ENCODE peak calls at places on chromosomes 12 and 14, in six cellular contexts. L is keratinocyte, M is fibroblast of lung, K is neural progenitor cell, N is DND-41, Z is astrocyte. E is an unnamed sample.

GRCh38 chr14:77153802-77154201 is 12.2 kb upstream of the ZDHHC22 start:
- DNase-seq in N (no peak), M (no peak), K (no peak), Z (no peak), L (no peak), E (no peak)

GRCh38 chr12:100741084-100741711 is 53.4 kb upstream of the ANO4 start:
- DNase-seq in Z (no peak), L (no peak), N (no peak), M (peak; percentile 47), K (peak; percentile 36), E (peak; percentile 44)

GRCh38 chr14:75539562-75540478 is 17.6 kb downstream of the BATF start:
- DNase-seq in L (no peak), N (no peak), M (no peak), Z (no peak), K (no peak), E (no peak)

GRCh38 chr12:85277900-85278597 is 2.0 kb upstream of the ALX1 start:
- DNase-seq in Z (no peak), M (no peak), L (no peak), N (no peak), K (peak; percentile 35), E (no peak)

GRCh38 chr14:75781096-75781495 is 120.0 kb downstream of the TTLL5 start:
- DNase-seq in L (no peak), M (no peak), K (no peak), Z (no peak), N (no peak), E (no peak)

GRCh38 chr12:51428256-51428655 is 3.6 kb downstream of the SLC4A8 start:
- DNase-seq in L (no peak), K (no peak), N (no peak), M (no peak), Z (no peak), E (no peak)

GRCh38 chr14:99537399-99537798 is 56.2 kb downstream of the CCNK start:
- DNase-seq in N (no peak), K (peak; percentile 43), M (peak; percentile 78), L (no peak), Z (peak; percentile 85), E (no peak)

GRCh38 chr14:65879218-65880009 is 466.9 kb downstream of the FUT8 start:
- DNase-seq in L (peak; percentile 1), Z (peak; percentile 64), K (no peak), N (no peak), M (peak; percentile 6), E (no peak)

GRCh38 chr12:60059180-60059579 is 463.4 kb downstream of the SLC16A7 start:
- DNase-seq in N (no peak), Z (no peak), L (no peak), M (no peak), K (no peak), E (no peak)

GRCh38 chr14:31950760-31951637 is 126.1 kb upstream of the ARHGAP5 start:
- DNase-seq in M (peak; percentile 70), L (no peak), K (peak; percentile 69), Z (peak; percentile 73), N (no peak), E (no peak)

GRCh38 chr12:14710632-14711324 is 14.4 kb upstream of the GUCY2C start:
- DNase-seq in N (no peak), K (peak; percentile 21), M (no peak), Z (no peak), L (no peak), E (no peak)

GRCh38 chr14:103828315-103828967 is 18.9 kb downstream of the PPP1R13B start:
- DNase-seq in K (no peak), Z (peak; percentile 28), M (no peak), L (no peak), N (no peak), E (no peak)

GRCh38 chr12:91926810-91927209 is 218.8 kb downstream of the BTG1 start:
- DNase-seq in Z (peak; percentile 59), N (no peak), M (peak; percentile 76), L (no peak), K (no peak), E (no peak)

GRCh38 chr14:74483321-74483720 is 9.8 kb downstream of the NPC2 start:
- DNase-seq in K (no peak), M (no peak), N (no peak), Z (no peak), L (no peak), E (no peak)

GRCh38 chr14:61567838-61568571 is 127.3 kb upstream of the HIF1A start:
- DNase-seq in L (no peak), N (peak; percentile 59), K (peak; percentile 71), M (no peak), Z (no peak), E (peak; percentile 83)

GRCh38 chr14:77502109-77502782 is 3.6 kb upstream of the ISM2 start:
- DNase-seq in N (no peak), M (no peak), K (no peak), Z (no peak), L (no peak), E (no peak)

GRCh38 chr12:70367268-70368141 is 1.4 kb downstream of the KCNMB4 start:
- DNase-seq in N (no peak), L (no peak), M (peak; percentile 15), K (peak; percentile 13), Z (peak; percentile 5), E (peak; percentile 18)

GRCh38 chr14:61472025-61472672 is 150.8 kb downstream of the PRKCH start:
- DNase-seq in Z (peak; percentile 99), K (no peak), N (peak; percentile 76), L (no peak), M (peak; percentile 98), E (peak; percentile 74)

GRCh38 chr12:18139989-18140596 is 50.1 kb upstream of the RERGL start:
- DNase-seq in K (peak; percentile 16), M (peak; percentile 68), L (no peak), Z (no peak), N (no peak), E (peak; percentile 68)

GRCh38 chr14:96698846-96699543 is 98.2 kb upstream of the VRK1 start:
- DNase-seq in K (no peak), M (no peak), L (no peak), Z (no peak), N (peak; percentile 7), E (no peak)

GRCh38 chr12:20366776-20367409 is 1.4 kb upstream of the PDE3A start:
- DNase-seq in L (no peak), M (no peak), Z (no peak), N (no peak), K (no peak), E (no peak)

GRCh38 chr12:20370001-20370381 is 1.7 kb downstream of the PDE3A start:
- DNase-seq in K (peak; percentile 32), Z (peak; percentile 14), L (no peak), N (no peak), M (no peak), E (no peak)

GRCh38 chr12:20369164-20370000 is 1.0 kb downstream of the PDE3A start:
- DNase-seq in M (peak; percentile 43), N (no peak), Z (peak; percentile 62), L (no peak), K (peak; percentile 77), E (no peak)

GRCh38 chr12:20368653-20369163 is 371 bp downstream of the PDE3A start:
- DNase-seq in K (peak; percentile 76), Z (peak; percentile 60), L (no peak), N (no peak), M (peak; percentile 57), E (no peak)

GRCh38 chr12:20367731-20368652 is at the start of gene PDE3A:
- DNase-seq in K (peak; percentile 87), Z (peak; percentile 81), L (no peak), M (peak; percentile 84), N (no peak), E (no peak)
- H3K4me3 ChIP-seq in K (peak within 1 kb of the TSS; percentile 57), Z (peak within 1 kb of the TSS; percentile 94), L (peak within 1 kb of the TSS; percentile 50), M (peak within 1 kb of the TSS; percentile 67), N (no peak within 1 kb of the TSS), E (no peak within 1 kb of the TSS)

DNA sequence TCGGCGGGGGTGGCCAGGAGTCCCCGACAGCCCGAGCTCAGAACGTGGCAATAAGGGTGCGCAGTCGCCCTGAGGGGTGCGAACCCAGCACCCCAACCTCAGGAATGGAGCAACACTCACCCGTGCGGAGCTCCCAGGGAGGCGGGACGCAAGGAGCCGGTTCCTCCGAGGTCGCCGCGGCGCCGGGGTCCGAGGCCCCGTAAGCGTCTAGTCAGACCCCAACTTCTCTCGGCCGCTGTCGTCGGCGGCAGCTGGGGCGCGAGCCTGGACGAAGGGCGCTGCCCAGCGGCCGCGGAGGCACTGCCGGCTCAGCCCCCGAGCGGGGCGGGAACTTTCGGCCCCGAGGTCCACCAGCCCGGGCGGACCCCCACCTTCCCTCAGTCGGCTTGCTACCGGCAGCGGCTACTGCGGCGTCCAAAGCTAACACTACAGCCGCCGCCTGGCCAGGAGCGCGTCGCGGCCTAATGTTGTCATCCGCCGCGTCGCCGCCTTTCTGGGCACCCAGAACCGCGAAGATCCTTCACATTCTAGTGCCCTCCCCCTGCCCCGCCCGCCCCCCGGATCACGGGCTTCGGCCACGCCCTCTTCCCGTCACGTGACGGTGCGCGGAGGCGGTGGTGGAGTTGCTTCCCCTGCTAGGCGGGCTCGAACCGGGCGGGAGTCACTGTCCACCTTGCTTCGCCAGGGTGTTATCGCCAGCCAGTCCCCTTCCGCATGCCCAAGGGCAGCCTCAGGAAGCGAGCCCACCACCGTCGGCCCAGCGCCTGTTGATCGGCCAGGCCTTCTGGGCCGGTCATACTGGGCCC is at the start of gene OSBPL8:
- DNase-seq in N (peak; percentile 95), L (peak; percentile 35), Z (peak; percentile 74), K (peak; percentile 97), M (peak; percentile 90), E (peak; percentile 93)
- TF ChIP-seq CTCF in N (peak; percentile 34), L (peak; percentile 17), Z (no peak), K (peak; percentile 23), M (no peak), E (peak; percentile 38)

GRCh38 chr12:12716845-12717585 is at the start of gene CDKN1B:
- DNase-seq in Z (peak; percentile 82), K (peak; percentile 94), L (no peak), M (peak; percentile 96), N (peak; percentile 90), E (peak; percentile 89)
- H2AFZ ChIP-seq in Z (peak within 1 kb of the TSS; percentile 70), K (peak within 1 kb of the TSS; percentile 87), L (peak within 1 kb of the TSS; percentile 58), M (peak within 1 kb of the TSS; percentile 27), N (peak within 1 kb of the TSS; percentile 55), E (peak within 1 kb of the TSS; percentile 26)

DNA sequence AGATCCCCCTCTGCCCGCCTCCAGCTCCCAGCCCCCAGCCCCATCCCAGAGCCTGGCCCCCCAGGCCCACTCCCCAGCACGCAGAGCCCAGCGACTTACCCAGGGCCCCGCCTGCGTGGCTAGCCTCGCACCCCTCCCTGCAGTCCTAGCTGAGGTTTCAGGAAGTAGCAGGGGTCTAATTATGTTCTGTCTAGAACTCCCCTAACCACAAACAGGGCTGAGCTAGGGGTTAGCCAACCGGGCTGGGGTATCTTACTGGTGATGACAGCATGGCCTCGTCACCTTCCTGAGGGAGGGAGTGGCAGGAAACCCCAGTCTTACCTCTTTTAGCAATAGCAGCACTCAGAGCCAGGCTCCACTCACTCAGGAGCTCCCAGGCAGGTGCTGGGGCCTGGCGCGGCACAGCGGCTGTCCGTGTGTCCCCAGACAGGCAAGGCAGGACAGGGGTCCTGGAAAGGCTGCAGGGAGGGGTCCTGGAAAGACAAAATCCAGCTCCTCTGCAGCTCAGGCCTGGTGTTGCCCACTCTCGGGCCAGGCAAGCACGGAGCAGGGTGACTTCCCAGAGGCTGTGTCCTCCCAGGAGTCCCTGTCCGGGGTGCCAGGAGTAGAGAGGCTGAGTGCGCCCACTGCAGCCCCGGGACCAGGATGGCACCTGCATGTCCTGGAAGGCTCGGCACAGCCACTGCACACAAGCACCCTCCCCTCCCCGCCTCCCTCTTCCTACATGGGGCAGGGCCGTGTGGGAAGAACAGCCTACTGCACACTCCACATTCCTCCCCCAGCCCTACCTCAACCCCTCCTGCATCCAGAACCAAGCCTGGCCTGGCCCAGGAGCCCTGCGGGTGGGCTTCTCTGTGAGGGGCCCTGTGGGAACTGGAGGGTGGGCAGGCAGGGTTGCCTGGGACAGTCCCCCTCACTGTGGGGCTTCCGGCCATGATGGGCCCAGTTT is at the start of gene GPR132:
- DNase-seq in Z (peak; percentile 42), K (no peak), N (peak; percentile 44), M (no peak), L (no peak), E (peak; percentile 48)
- H3K4me3 ChIP-seq in Z (no peak within 1 kb of the TSS), K (no peak within 1 kb of the TSS), N (no peak within 1 kb of the TSS), M (no peak within 1 kb of the TSS), L (no peak within 1 kb of the TSS), E (peak within 1 kb of the TSS; percentile 29)

GRCh38 chr12:108826115-108826806 is 31.1 kb downstream of the SSH1 start:
- DNase-seq in L (no peak), M (peak; percentile 95), N (no peak), Z (peak; percentile 98), K (no peak), E (no peak)
- TF ChIP-seq CTCF in L (no peak), M (peak; percentile 7), N (no peak), Z (no peak), K (no peak), E (no peak)

E was measured in OCI-LY7.